ENCODE peak calls at places on chromosome 7, in five cellular contexts. D, J, S, O and L are unnamed samples. For H3K4me1, the result is how much of the 10 kb centered on the place peaks cover.

GRCh38 chr7:130699686-130700085 is 13.3 kb upstream of the TSGA13 start:
- DNase-seq in O (no peak), J (no peak), D (no peak), S (no peak), L (no peak)

GRCh38 chr7:13920053-13920697 is 69.3 kb downstream of the ETV1 start:
- DNase-seq in S (peak), J (peak), D (peak), O (no peak), L (no peak)

GRCh38 chr7:35546691-35547090 is 148.2 kb downstream of the HERPUD2 start:
- DNase-seq in S (no peak), D (no peak), J (no peak), O (no peak), L (no peak)

GRCh38 chr7:44246396-44247113 is 45.8 kb downstream of the YKT6 start:
- DNase-seq in S (no peak), J (no peak), D (no peak), O (no peak), L (no peak)

GRCh38 chr7:117564627-117565026 is 84.8 kb downstream of the CFTR start:
- DNase-seq in D (no peak), O (no peak), J (no peak), S (no peak), L (no peak)

GRCh38 chr7:128946936-128947830 is 9.5 kb downstream of the IRF5 start:
- DNase-seq in S (no peak), O (no peak), D (no peak), J (no peak), L (no peak)

GRCh38 chr7:18459439-18459838 is 36.1 kb upstream of the HDAC9 start:
- DNase-seq in O (no peak), D (peak), J (no peak), S (no peak), L (no peak)

GRCh38 chr7:151010307-151011096 is 13.8 kb downstream of the ATG9B start:
- DNase-seq in J (no peak), S (peak), O (no peak), D (peak), L (no peak)

GRCh38 chr7:66542528-66543373 is 85.9 kb upstream of the KCTD7 start:
- DNase-seq in O (no peak), S (peak), D (peak), J (no peak), L (no peak)

GRCh38 chr7:105178177-105178576 is 164.2 kb downstream of the KMT2E start:
- DNase-seq in O (no peak), D (no peak), S (no peak), J (no peak), L (no peak)

GRCh38 chr7:94449151-94449725 is 54.5 kb downstream of the COL1A2 start:
- DNase-seq in J (no peak), D (peak), S (peak), O (no peak), L (peak)

GRCh38 chr7:53877688-53878087 is 664.5 kb upstream of the VSTM2A start:
- DNase-seq in J (no peak), S (no peak), O (no peak), D (no peak), L (no peak)

GRCh38 chr7:74612015-74612829 is 45.3 kb upstream of the GTF2I start:
- DNase-seq in S (peak), D (peak), O (peak), J (no peak), L (no peak)

GRCh38 chr7:129188372-129188891 is at the start of gene SMO:
- DNase-seq in S (peak), D (peak), O (no peak), J (peak), L (no peak)

GRCh38 chr7:149860821-149861727 is 12.7 kb upstream of the ATP6V0E2 start:
- DNase-seq in O (no peak), J (no peak), D (no peak), S (no peak), L (no peak)

GRCh38 chr7:46150202-46150601 is 229.1 kb upstream of the IGFBP3 start:
- DNase-seq in O (no peak), S (no peak), J (no peak), D (no peak), L (no peak)

GRCh38 chr7:112238852-112239610 is 32.5 kb downstream of the ZNF277 start:
- DNase-seq in S (peak), J (no peak), O (no peak), D (peak), L (no peak)

GRCh38 chr7:44709945-44710596 is 38.6 kb upstream of the ZMIZ2 start:
- DNase-seq in O (no peak), S (no peak), D (no peak), J (no peak), L (no peak)

GRCh38 chr7:69833964-69834363 is 235.7 kb downstream of the AUTS2 start:
- DNase-seq in J (no peak), O (no peak), D (no peak), S (no peak), L (no peak)

GRCh38 chr7:150916670-150917069 is 61.5 kb downstream of the KCNH2 start:
- DNase-seq in O (no peak), D (no peak), S (no peak), J (no peak), L (no peak)

GRCh38 chr7:142461437-142461836 is 203.6 kb upstream of the PRSS58 start:
- DNase-seq in S (peak), D (peak), J (no peak), O (no peak), L (no peak)

GRCh38 chr7:139702811-139703467 is 74.9 kb downstream of the HIPK2 start:
- DNase-seq in O (no peak), J (no peak), D (no peak), S (no peak), L (no peak)

GRCh38 chr7:139706837-139707236 is 71.0 kb downstream of the HIPK2 start:
- DNase-seq in O (no peak), J (no peak), S (no peak), D (no peak), L (no peak)

GRCh38 chr7:139703468-139704307 is 74.1 kb downstream of the HIPK2 start:
- DNase-seq in J (no peak), D (no peak), O (no peak), S (no peak), L (no peak)

GRCh38 chr7:139702313-139702731 is 75.5 kb downstream of the HIPK2 start:
- DNase-seq in D (no peak), J (no peak), O (no peak), S (no peak), L (no peak)

DNA sequence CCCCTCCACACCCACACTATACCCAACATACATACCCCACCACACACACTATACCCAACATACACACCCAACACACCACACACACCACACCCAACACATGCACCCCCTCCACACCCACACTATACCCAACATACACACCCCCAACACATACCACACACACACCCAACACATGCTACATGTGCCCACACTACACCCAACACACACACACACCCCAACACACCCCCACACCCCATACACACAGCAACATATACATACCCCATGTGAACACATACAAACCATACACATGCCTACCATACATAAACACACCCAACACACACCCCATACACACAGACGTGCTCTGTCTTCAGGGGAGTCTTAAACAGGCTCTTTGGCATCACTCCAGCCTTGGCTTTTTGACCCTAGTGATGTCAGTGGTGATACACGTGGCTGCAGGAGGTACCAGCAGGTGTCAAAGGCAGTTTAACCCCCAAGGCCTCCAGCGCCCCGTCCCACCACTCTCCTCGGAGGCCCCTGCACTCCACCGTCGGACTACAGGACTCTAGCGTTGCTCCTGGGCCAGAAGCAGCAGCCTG is 73.4 kb downstream of the HIPK2 start:
- DNase-seq in O (no peak), S (no peak), J (no peak), D (no peak), L (no peak)
- H3K4me1 ChIP-seq in O (under half), S (under half), J (under half), D (under half), L (under half)

DNA sequence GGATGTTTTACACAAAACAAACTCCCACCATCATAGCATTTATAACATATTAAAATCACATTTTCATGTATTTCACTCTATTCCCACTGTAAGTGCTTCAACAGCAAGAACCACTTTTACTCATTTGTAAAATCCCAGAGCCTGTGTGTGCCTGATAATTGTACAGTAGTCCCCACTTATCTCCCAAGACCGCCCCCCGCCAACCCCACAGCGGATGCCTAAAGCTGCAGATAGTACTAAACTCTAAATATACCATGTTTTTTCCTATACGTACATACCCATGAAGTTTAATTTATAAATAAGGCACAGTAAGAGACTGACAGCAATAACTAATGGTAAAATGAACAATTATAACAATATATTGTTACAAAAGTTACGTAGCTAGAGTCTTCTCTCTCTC is 33.5 kb downstream of the EZH2 start:
- DNase-seq in J (no peak), O (no peak), S (no peak), D (no peak), L (no peak)
- H3K4me1 ChIP-seq in J (under half), O (under half), S (under half), D (under half), L (under half)

GRCh38 chr7:157339777-157340677 is 3.2 kb downstream of the DNAJB6 start:
- DNase-seq in D (peak), O (peak), J (peak), S (peak), L (peak)
- H3K4me1 ChIP-seq in D (under half), O (under half), J (under half), S (under half), L (half or more)

DNA sequence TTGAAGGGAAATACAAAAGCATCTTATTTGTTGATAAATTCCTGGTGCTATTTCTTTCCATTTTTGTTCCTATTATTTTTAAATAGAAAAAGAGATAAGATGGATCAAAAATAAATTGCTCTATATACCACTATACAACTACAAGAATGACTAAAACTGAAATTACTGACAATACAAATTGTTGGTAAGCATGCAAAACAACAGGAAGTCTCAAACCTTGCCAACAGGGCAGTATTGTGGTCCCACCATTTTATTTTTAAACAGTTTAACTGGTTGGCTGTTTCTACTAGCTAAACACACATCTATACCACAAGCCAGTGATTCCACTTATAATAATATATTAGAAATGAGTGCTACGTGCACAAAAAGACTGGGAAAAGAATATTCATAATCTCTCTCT is 213.0 kb downstream of the JAZF1 start:
- DNase-seq in D (no peak), O (no peak), S (no peak), J (no peak), L (no peak)
- H3K4me1 ChIP-seq in D (under half), O (under half), S (under half), J (under half), L (under half)